ENCODE peak calls at places on chromosomes 13 and 19, in five cellular contexts. G is left lung, Z is pancreas, D is breast epithelium, R is GM23338. O is an unnamed sample.

GRCh38 chr13:81080911-81081454 is 740.1 kb upstream of the SPRY2 start:
- DNase-seq in G (no peak), Z (no peak), D (no peak), R (no peak), O (no peak)

GRCh38 chr19:37551123-37551993 is 43.2 kb downstream of the ZNF571 start:
- DNase-seq in G (peak; percentile 82), Z (no peak), D (no peak), R (peak; percentile 58), O (no peak)

GRCh38 chr19:13215572-13216380 is 65.6 kb downstream of the IER2 start:
- DNase-seq in G (no peak), Z (no peak), D (no peak), R (no peak), O (no peak)

GRCh38 chr13:107864543-107865460 is 350.5 kb downstream of the LIG4 start:
- DNase-seq in G (no peak), Z (peak; percentile 21), D (no peak), R (peak; percentile 90), O (peak; percentile 43)

GRCh38 chr19:39792999-39793546 is 14.4 kb downstream of the LEUTX start:
- DNase-seq in G (peak; percentile 90), Z (peak; percentile 72), D (peak; percentile 69), R (peak; percentile 93), O (peak; percentile 71)

GRCh38 chr13:29065142-29065541 is 245.0 kb downstream of the MTUS2 start:
- DNase-seq in G (no peak), Z (no peak), D (no peak), R (no peak), O (no peak)

GRCh38 chr13:114296448-114296847 is 15.0 kb downstream of the UPF3A start:
- DNase-seq in G (no peak), Z (no peak), D (no peak), R (no peak), O (no peak)

GRCh38 chr13:31073859-31074718 is 87.6 kb downstream of the HSPH1 start:
- DNase-seq in G (no peak), Z (no peak), D (no peak), R (no peak), O (no peak)

GRCh38 chr19:29873024-29873800 is 61.4 kb downstream of the CCNE1 start:
- DNase-seq in G (peak; percentile 93), Z (peak; percentile 54), D (no peak), R (peak; percentile 81), O (peak; percentile 72)

GRCh38 chr13:114073881-114074551 is 58.4 kb downstream of the RASA3 start:
- DNase-seq in G (no peak), Z (no peak), D (peak; percentile 43), R (no peak), O (no peak)

GRCh38 chr13:93220073-93220472 is 6.5 kb upstream of the GPC6 start:
- DNase-seq in G (no peak), Z (no peak), D (no peak), R (no peak), O (no peak)

GRCh38 chr13:25114220-25114619 is 18.3 kb downstream of the PABPC3 start:
- DNase-seq in G (no peak), Z (peak; percentile 76), D (peak; percentile 72), R (peak; percentile 82), O (peak; percentile 51)

GRCh38 chr13:92137519-92137918 is 739.1 kb downstream of the GPC5 start:
- DNase-seq in G (no peak), Z (no peak), D (no peak), R (no peak), O (no peak)

GRCh38 chr19:32613008-32613407 is 32.0 kb downstream of the PDCD5 start:
- DNase-seq in G (no peak), Z (no peak), D (no peak), R (no peak), O (no peak)

GRCh38 chr19:13629687-13630357 is 123.5 kb upstream of the CACNA1A start:
- DNase-seq in G (no peak), Z (no peak), D (no peak), R (no peak), O (peak; percentile 5)

GRCh38 chr19:49338691-49339363 is 3.6 kb downstream of the CD37 start:
- DNase-seq in G (peak; percentile 91), Z (peak; percentile 97), D (peak; percentile 85), R (peak; percentile 99), O (no peak)

GRCh38 chr13:67071918-67072598 is 158.1 kb downstream of the PCDH9 start:
- DNase-seq in G (no peak), Z (no peak), D (no peak), R (no peak), O (no peak)

GRCh38 chr13:67147257-67148218 is 82.6 kb downstream of the PCDH9 start:
- DNase-seq in G (no peak), Z (no peak), D (no peak), R (peak; percentile 27), O (no peak)

GRCh38 chr13:106612688-106613087 is 44.8 kb upstream of the ARGLU1 start:
- DNase-seq in G (no peak), Z (no peak), D (no peak), R (no peak), O (no peak)

GRCh38 chr19:47210689-47211316 is 20.2 kb downstream of the BBC3 start:
- DNase-seq in G (no peak), Z (peak; percentile 84), D (peak; percentile 71), R (peak; percentile 94), O (peak; percentile 79)

GRCh38 chr13:21901326-21901725 is 230.5 kb downstream of the FGF9 start:
- DNase-seq in G (no peak), Z (no peak), D (no peak), R (no peak), O (no peak)

GRCh38 chr13:28475916-28476725 is 18.8 kb downstream of the FLT1 start:
- DNase-seq in G (no peak), Z (no peak), D (no peak), R (no peak), O (peak; percentile 48)

GRCh38 chr19:13089139-13089856 is 13.4 kb downstream of the LYL1 start:
- DNase-seq in G (no peak), Z (no peak), D (no peak), R (peak; percentile 89), O (no peak)

GRCh38 chr13:94481966-94482365 is 2.5 kb upstream of the DCT start:
- DNase-seq in G (no peak), Z (no peak), D (no peak), R (no peak), O (no peak)

GRCh38 chr13:32914686-32915085 is 101.5 kb upstream of the KL start:
- DNase-seq in G (no peak), Z (no peak), D (no peak), R (no peak), O (no peak)

GRCh38 chr19:8571006-8571411 is 6.2 kb downstream of the MYO1F start:
- DNase-seq in G (peak; percentile 89), Z (no peak), D (no peak), R (no peak), O (peak; percentile 88)

GRCh38 chr13:113403255-113404104 is 39.5 kb upstream of the GRTP1 start:
- DNase-seq in G (peak; percentile 76), Z (no peak), D (no peak), R (no peak), O (peak; percentile 52)

GRCh38 chr13:78675112-78675511 is 16.2 kb upstream of the OBI1 start:
- DNase-seq in G (no peak), Z (no peak), D (no peak), R (no peak), O (no peak)

GRCh38 chr13:48873598-48873997 is 102.1 kb upstream of the FNDC3A start:
- DNase-seq in G (no peak), Z (no peak), D (no peak), R (peak; percentile 76), O (no peak)

GRCh38 chr19:21604351-21604926 is 99.0 kb downstream of the ZNF429 start:
- DNase-seq in G (no peak), Z (no peak), D (no peak), R (peak; percentile 95), O (no peak)

GRCh38 chr13:107271226-107271625 is 703.3 kb upstream of the ARGLU1 start:
- DNase-seq in G (no peak), Z (no peak), D (no peak), R (peak; percentile 81), O (no peak)

GRCh38 chr13:80036845-80037504 is 304.0 kb downstream of the SPRY2 start:
- DNase-seq in G (no peak), Z (no peak), D (no peak), R (no peak), O (no peak)

GRCh38 chr19:18346091-18346490 is 5.7 kb downstream of the PGPEP1 start:
- DNase-seq in G (no peak), Z (no peak), D (no peak), R (peak; percentile 84), O (no peak)

GRCh38 chr13:80605007-80605406 is 264.1 kb upstream of the SPRY2 start:
- DNase-seq in G (no peak), Z (no peak), D (no peak), R (no peak), O (no peak)

GRCh38 chr13:100315522-100315921 is 226.6 kb downstream of the PCCA start:
- DNase-seq in G (no peak), Z (no peak), D (no peak), R (no peak), O (no peak)
- H3K36me3 ChIP-seq in G (peaks cover 21% of the 10 kb centered on the region), Z (no peaks in the 10 kb centered on the region), D (no peaks in the 10 kb centered on the region), R (no peaks in the 10 kb centered on the region), O (no peaks in the 10 kb centered on the region)

DNA sequence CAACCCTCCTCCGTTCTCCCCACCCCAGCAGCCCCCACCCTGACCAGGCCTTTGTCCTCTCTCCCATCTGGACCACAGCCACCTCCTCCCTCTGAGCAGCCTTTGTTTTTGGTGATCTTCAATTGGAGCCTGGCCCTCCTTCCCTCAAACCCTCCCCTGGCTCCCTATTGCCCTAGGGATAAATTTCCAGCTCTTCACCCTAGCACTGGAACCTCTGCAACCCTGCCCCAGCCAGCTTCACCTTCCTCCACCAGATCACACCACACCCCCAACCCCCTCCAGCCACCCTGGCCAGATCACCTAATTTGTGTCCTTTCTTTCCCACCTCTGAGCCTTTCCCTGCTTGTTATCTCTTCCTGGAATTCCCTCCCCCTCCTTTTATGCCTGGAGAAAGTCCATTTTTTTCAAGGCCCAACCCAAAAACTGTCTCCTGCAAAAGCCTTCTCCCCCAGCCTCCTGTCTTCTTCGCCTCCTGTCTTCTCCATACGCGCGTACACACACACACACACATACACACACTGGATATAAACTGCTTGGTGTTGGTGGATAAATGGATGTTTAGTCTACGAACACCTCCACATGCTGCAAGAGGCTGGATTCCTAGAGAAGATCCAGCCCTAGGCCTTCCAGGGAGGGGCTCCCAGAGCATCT is 5.2 kb upstream of the TLE2 start:
- DNase-seq in G (no peak), Z (no peak), D (no peak), R (no peak), O (no peak)
- H3K27ac ChIP-seq in G (peak overlapping the region; percentile 81), Z (peak overlapping the region; percentile 72), D (peak overlapping the region; percentile 94), R (no peak overlapping the region), O (peak overlapping the region; percentile 64)

GRCh38 chr13:59837101-59837500 is 326.6 kb downstream of the DIAPH3 start:
- DNase-seq in G (no peak), Z (no peak), D (no peak), R (no peak), O (no peak)
- H3K36me3 ChIP-seq in G (no peaks in the 10 kb centered on the region), Z (no peaks in the 10 kb centered on the region), D (no peaks in the 10 kb centered on the region), R (no peaks in the 10 kb centered on the region), O (peaks cover 2% of the 10 kb centered on the region)

GRCh38 chr13:44305845-44306244 is 67.8 kb upstream of the SERP2 start:
- DNase-seq in G (no peak), Z (no peak), D (no peak), R (peak; percentile 19), O (no peak)
- H3K27ac ChIP-seq in G (peak overlapping the region; percentile 59), Z (no peak overlapping the region), D (peak overlapping the region; percentile 90), R (no peak overlapping the region), O (peak overlapping the region; percentile 98)

GRCh38 chr19:38667552-38668205 is 20.2 kb downstream of the ACTN4 start:
- DNase-seq in G (no peak), Z (no peak), D (no peak), R (no peak), O (peak; percentile 90)
- H3K36me3 ChIP-seq in G (peaks cover 9% of the 10 kb centered on the region), Z (no peaks in the 10 kb centered on the region), D (no peaks in the 10 kb centered on the region), R (no peaks in the 10 kb centered on the region), O (peaks cover 55% of the 10 kb centered on the region)